ENCODE peak calls at places on chromosomes 11 and 22, in four cellular contexts. P is ascending aorta, J is endodermal cell, E is upper lobe of right lung. T is an unnamed sample.

GRCh38 chr22:46590334-46590733 is 29.9 kb upstream of the GRAMD4 start:
- DNase-seq in E (peak; percentile 70), J (peak; percentile 68), P (no peak), T (no peak)

GRCh38 chr11:102402556-102402955 is 50.0 kb downstream of the TMEM123 start:
- DNase-seq in P (no peak), J (no peak), E (no peak), T (no peak)

GRCh38 chr11:3840289-3840869 is 380 bp downstream of the RHOG start:
- DNase-seq in J (peak; percentile 64), P (no peak), E (no peak), T (no peak)

GRCh38 chr11:62182147-62182869 is 7.7 kb upstream of the SCGB1D1 start:
- DNase-seq in P (no peak), J (no peak), E (no peak), T (no peak)

GRCh38 chr11:66891849-66892660 is 35.2 kb downstream of the LRFN4 start:
- DNase-seq in E (no peak), J (peak; percentile 86), P (no peak), T (peak; percentile 54)

GRCh38 chr11:94193288-94193687 is 64.6 kb downstream of the PANX1 start:
- DNase-seq in E (no peak), P (no peak), J (no peak), T (no peak)

GRCh38 chr11:104219081-104219480 is 55.1 kb upstream of the PDGFD start:
- DNase-seq in E (no peak), P (no peak), J (no peak), T (no peak)

GRCh38 chr11:128492461-128492860 is 94.9 kb downstream of the ETS1 start:
- DNase-seq in P (no peak), J (no peak), E (no peak), T (no peak)

GRCh38 chr11:8060146-8060719 is 20.8 kb upstream of the TUB start:
- DNase-seq in E (no peak), P (no peak), J (no peak), T (no peak)

GRCh38 chr11:77126156-77126775 is 1.8 kb upstream of the MYO7A start:
- DNase-seq in J (no peak), E (no peak), P (no peak), T (no peak)

GRCh38 chr11:44763111-44763820 is 36.5 kb downstream of the TSPAN18 start:
- DNase-seq in J (peak; percentile 44), E (no peak), P (no peak), T (no peak)

GRCh38 chr11:20057055-20057943 is 103.0 kb downstream of the DBX1 start:
- DNase-seq in J (no peak), E (no peak), P (no peak), T (no peak)

GRCh38 chr11:126797801-126798200 is 202.8 kb downstream of the KIRREL3 start:
- DNase-seq in J (no peak), P (no peak), E (no peak), T (no peak)

GRCh38 chr22:41380993-41381328 is 781 bp upstream of the TEF start:
- DNase-seq in E (no peak), P (peak; percentile 53), J (no peak), T (peak; percentile 87)

GRCh38 chr22:31626427-31627150 is 35.4 kb downstream of the PISD start:
- DNase-seq in J (peak; percentile 45), P (no peak), E (no peak), T (no peak)

GRCh38 chr22:31625661-31626426 is 36.2 kb downstream of the PISD start:
- DNase-seq in E (no peak), P (no peak), J (peak; percentile 92), T (peak; percentile 66)

GRCh38 chr22:31627223-31627731 is 34.7 kb downstream of the PISD start:
- DNase-seq in E (no peak), P (no peak), J (no peak), T (no peak)

GRCh38 chr22:31623634-31624312 is 38.2 kb downstream of the PISD start:
- DNase-seq in E (no peak), P (no peak), J (peak; percentile 29), T (no peak)

GRCh38 chr22:31625257-31625640 is 36.8 kb downstream of the PISD start:
- DNase-seq in P (no peak), J (no peak), E (no peak), T (no peak)
- H3K4me3 ChIP-seq in P (no peak overlapping the region), J (no peak overlapping the region), E (no peak overlapping the region), T (peak overlapping the region; percentile 28)

GRCh38 chr11:12118940-12119339 is 8.6 kb downstream of the MICAL2 start:
- DNase-seq in E (no peak), J (no peak), P (no peak), T (no peak)
- TF ChIP-seq CTCF in E (no peak), J (peak; percentile 47), P (peak; percentile 11), T (no peak)

GRCh38 chr22:27183474-27183873 is 526.1 kb downstream of the MIAT start:
- DNase-seq in E (no peak), P (no peak), J (peak; percentile 13), T (no peak)

GRCh38 chr22:27181537-27181936 is 524.1 kb downstream of the MIAT start:
- DNase-seq in P (no peak), E (no peak), J (peak; percentile 47), T (no peak)

GRCh38 chr22:27186643-27187042 is 529.3 kb downstream of the MIAT start:
- DNase-seq in J (no peak), E (no peak), P (no peak), T (no peak)

GRCh38 chr22:27185099-27185709 is 527.8 kb downstream of the MIAT start:
- DNase-seq in J (no peak), P (no peak), E (no peak), T (no peak)

DNA sequence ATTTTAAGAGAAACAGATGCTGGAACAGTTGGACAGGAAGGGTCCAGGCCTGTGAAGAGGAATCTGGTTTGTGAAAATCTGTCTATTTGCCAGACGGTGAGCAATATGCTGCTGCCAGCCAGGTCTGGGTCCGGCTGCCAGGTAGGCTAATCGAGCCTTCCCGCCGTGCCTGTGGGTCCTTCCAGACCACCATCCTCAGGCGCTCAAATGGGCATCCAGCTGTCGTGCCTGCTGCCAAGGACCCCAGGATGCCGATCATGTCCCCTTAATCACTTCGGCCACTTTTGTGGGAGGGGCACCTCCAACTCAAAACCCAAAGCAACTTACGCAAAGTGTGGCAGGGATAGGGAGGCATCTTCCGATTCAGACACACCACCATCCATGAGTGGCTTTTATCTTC is 528.5 kb downstream of the MIAT start:
- DNase-seq in J (peak; percentile 27), E (no peak), P (no peak), T (no peak)
- H3K4me3 ChIP-seq in J (no peak overlapping the region), E (no peak overlapping the region), P (no peak overlapping the region), T (no peak overlapping the region)

DNA sequence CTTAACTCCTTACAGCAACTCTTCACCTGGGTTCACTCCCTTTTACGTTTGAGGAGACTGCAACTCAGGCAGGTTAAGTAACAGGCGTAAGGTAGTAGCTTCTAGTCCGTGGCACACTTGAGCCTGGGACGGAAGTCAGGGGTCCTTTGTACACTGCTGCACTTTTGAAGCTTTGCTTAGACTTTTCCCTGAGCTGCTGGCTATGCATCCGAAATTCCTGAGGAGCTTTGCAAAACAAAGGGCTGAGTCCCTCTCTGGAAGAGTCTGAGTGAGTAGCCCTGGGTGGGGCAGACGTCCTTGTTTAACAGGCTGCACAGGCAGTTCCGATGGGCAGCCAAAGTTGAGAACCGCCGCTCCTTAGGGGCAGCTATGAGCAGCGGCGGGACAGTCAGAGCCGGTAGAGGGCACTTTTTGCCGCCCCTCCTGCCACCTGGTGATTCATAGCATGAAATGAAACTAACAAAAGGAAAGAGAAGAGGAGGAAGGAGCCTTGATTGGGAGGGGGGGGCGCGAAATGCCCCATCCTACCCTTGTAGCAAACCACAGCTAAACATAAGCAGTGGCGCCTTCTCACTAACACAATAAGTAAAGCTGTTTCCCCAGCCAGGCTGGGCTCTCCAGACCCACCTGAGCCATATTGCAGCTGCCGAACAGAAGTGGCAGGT is 1.4 kb downstream of the TMEM109 start:
- DNase-seq in E (peak; percentile 84), P (peak; percentile 48), J (peak; percentile 88), T (no peak)
- TF ChIP-seq CTCF in E (peak; percentile 36), P (peak; percentile 49), J (peak; percentile 55), T (no peak)

GRCh38 chr11:9367551-9367950 is 16.9 kb upstream of the IPO7 start:
- DNase-seq in E (no peak), P (no peak), J (no peak), T (no peak)

GRCh38 chr11:9362393-9362863 is 22.0 kb upstream of the IPO7 start:
- DNase-seq in E (no peak), J (peak; percentile 71), P (no peak), T (no peak)

GRCh38 chr11:9363954-9364912 is 20.2 kb upstream of the IPO7 start:
- DNase-seq in J (peak; percentile 98), E (peak; percentile 98), P (peak; percentile 89), T (peak; percentile 94)
- H3K4me3 ChIP-seq in J (peak overlapping the region; percentile 79), E (peak overlapping the region; percentile 55), P (peak overlapping the region; percentile 34), T (peak overlapping the region; percentile 40)

GRCh38 chr11:69918231-69918937 is 99.2 kb upstream of the FGF3 start:
- DNase-seq in J (peak; percentile 45), E (peak; percentile 59), P (no peak), T (peak; percentile 47)

GRCh38 chr11:69917529-69917928 is 98.3 kb upstream of the FGF3 start:
- DNase-seq in J (no peak), E (no peak), P (no peak), T (no peak)

GRCh38 chr11:69919659-69920499 is 100.7 kb upstream of the FGF3 start:
- DNase-seq in J (peak; percentile 46), P (no peak), E (no peak), T (peak; percentile 24)

GRCh38 chr11:69920500-69921428 is 101.5 kb upstream of the FGF3 start:
- DNase-seq in E (peak; percentile 55), P (no peak), J (peak; percentile 51), T (no peak)

DNA sequence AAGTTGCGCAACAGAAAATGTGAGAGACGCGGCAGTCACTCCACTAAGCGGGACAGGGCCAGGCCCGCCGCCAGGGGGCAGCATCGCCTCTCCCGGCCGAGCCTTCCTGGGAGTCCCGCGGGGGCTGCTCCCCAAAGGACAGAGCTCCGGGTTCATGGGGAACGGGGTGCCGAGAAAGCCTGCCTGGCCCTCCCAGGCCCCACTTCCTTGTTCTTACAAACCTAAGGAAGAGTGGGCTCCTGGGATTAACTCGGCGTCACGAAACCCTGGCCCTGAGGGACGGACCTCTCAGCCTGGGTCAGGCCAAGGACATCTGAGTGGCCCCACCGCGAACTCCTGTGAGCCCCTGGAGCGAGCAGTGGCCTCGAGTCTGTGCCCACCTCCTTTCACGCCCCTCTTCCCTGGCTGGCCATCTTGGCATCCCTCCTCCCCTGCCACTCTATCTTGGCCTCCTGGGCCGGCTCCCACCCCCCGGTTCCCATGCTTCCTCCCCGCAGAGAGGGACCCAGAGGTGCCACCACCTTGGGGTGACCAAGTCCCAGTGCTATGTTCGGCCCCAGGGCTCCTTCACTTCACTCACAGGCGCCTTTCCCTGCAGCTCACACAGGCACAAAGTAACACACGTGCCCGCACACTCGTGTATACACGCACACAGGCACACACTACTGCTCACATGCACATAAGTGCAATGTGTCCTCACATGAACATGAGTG is 99.9 kb upstream of the FGF3 start:
- DNase-seq in P (no peak), J (peak; percentile 94), E (peak; percentile 88), T (peak; percentile 78)
- TF ChIP-seq CTCF in P (peak; percentile 96), J (peak; percentile 98), E (peak; percentile 93), T (peak; percentile 87)

GRCh38 chr22:17919276-17920144 is 104.9 kb downstream of the MICAL3 start:
- DNase-seq in J (peak; percentile 83), P (no peak), E (no peak), T (no peak)
- H3K4me3 ChIP-seq in J (no peak overlapping the region), P (no peak overlapping the region), E (no peak overlapping the region), T (no peak overlapping the region)

GRCh38 chr11:65225284-65226102 is 36.3 kb upstream of the POLA2 start:
- DNase-seq in E (peak; percentile 79), J (peak; percentile 89), P (no peak), T (peak; percentile 66)
- TF ChIP-seq CTCF in E (peak; percentile 42), J (peak; percentile 81), P (peak; percentile 50), T (peak; percentile 25)